ENCODE peak calls at places on chromosome 17, in eight cellular contexts. One of them, this sample, is unnamed. For H3K4me1, the result is how much of the 10 kb centered on the place peaks cover.

GRCh38 chr17:27264068-27264812 is 29.7 kb upstream of the WSB1 start:
- DNase-seq in uterus: no peak
- DNase-seq in psoas muscle: no peak
- DNase-seq in transverse colon: no peak
- DNase-seq in A549: no peak
- DNase-seq in body of pancreas: no peak
- DNase-seq in heart left ventricle: no peak
- DNase-seq in mammary epithelial cell: no peak
- DNase-seq in this sample: no peak

GRCh38 chr17:67440311-67441051 is 63.4 kb downstream of the PITPNC1 start:
- DNase-seq in mammary epithelial cell: no peak
- DNase-seq in heart left ventricle: no peak
- DNase-seq in psoas muscle: no peak
- DNase-seq in uterus: no peak
- DNase-seq in transverse colon: no peak
- DNase-seq in A549: no peak
- DNase-seq in body of pancreas: no peak
- DNase-seq in this sample: no peak

GRCh38 chr17:15920758-15921239 is 24.1 kb upstream of the ADORA2B start:
- DNase-seq in uterus: peak
- DNase-seq in transverse colon: peak
- DNase-seq in body of pancreas: no peak
- DNase-seq in A549: peak
- DNase-seq in heart left ventricle: peak
- DNase-seq in mammary epithelial cell: peak
- DNase-seq in psoas muscle: peak
- DNase-seq in this sample: peak

GRCh38 chr17:59893617-59894100 is 738 bp downstream of the RPS6KB1 start:
- DNase-seq in heart left ventricle: no peak
- DNase-seq in psoas muscle: no peak
- DNase-seq in A549: peak
- DNase-seq in uterus: no peak
- DNase-seq in body of pancreas: no peak
- DNase-seq in transverse colon: no peak
- DNase-seq in mammary epithelial cell: peak
- DNase-seq in this sample: no peak

GRCh38 chr17:28646039-28646754 is 1.2 kb upstream of the BLTP2 start:
- DNase-seq in A549: no peak
- DNase-seq in uterus: no peak
- DNase-seq in heart left ventricle: no peak
- DNase-seq in psoas muscle: no peak
- DNase-seq in transverse colon: peak
- DNase-seq in mammary epithelial cell: no peak
- DNase-seq in body of pancreas: peak
- DNase-seq in this sample: no peak

GRCh38 chr17:4950757-4951204 is at the start of gene ENO3:
- DNase-seq in transverse colon: peak
- DNase-seq in mammary epithelial cell: no peak
- DNase-seq in psoas muscle: peak
- DNase-seq in body of pancreas: no peak
- DNase-seq in heart left ventricle: peak
- DNase-seq in A549: peak
- DNase-seq in uterus: peak
- DNase-seq in this sample: no peak

GRCh38 chr17:81984773-81985410 is 7.5 kb downstream of the ASPSCR1 start:
- DNase-seq in transverse colon: no peak
- DNase-seq in body of pancreas: no peak
- DNase-seq in mammary epithelial cell: no peak
- DNase-seq in psoas muscle: no peak
- DNase-seq in A549: no peak
- DNase-seq in uterus: no peak
- DNase-seq in heart left ventricle: no peak
- DNase-seq in this sample: peak

GRCh38 chr17:80254396-80255241 is 6.0 kb upstream of the RNF213 start:
- DNase-seq in body of pancreas: peak
- DNase-seq in A549: peak
- DNase-seq in mammary epithelial cell: peak
- DNase-seq in uterus: no peak
- DNase-seq in heart left ventricle: no peak
- DNase-seq in transverse colon: peak
- DNase-seq in psoas muscle: no peak
- DNase-seq in this sample: peak

GRCh38 chr17:65557349-65558310 is 3.8 kb downstream of the AXIN2 start:
- DNase-seq in body of pancreas: no peak
- DNase-seq in A549: peak
- DNase-seq in psoas muscle: no peak
- DNase-seq in transverse colon: no peak
- DNase-seq in mammary epithelial cell: no peak
- DNase-seq in heart left ventricle: no peak
- DNase-seq in uterus: no peak
- DNase-seq in this sample: no peak

GRCh38 chr17:50139950-50140885 is 10.3 kb upstream of the SAMD14 start:
- DNase-seq in transverse colon: peak
- DNase-seq in mammary epithelial cell: peak
- DNase-seq in psoas muscle: peak
- DNase-seq in body of pancreas: peak
- DNase-seq in A549: peak
- DNase-seq in heart left ventricle: peak
- DNase-seq in uterus: peak
- DNase-seq in this sample: peak

GRCh38 chr17:77657821-77658220 is 300.7 kb upstream of the TNRC6C start:
- DNase-seq in uterus: no peak
- DNase-seq in A549: no peak
- DNase-seq in heart left ventricle: no peak
- DNase-seq in transverse colon: no peak
- DNase-seq in mammary epithelial cell: no peak
- DNase-seq in body of pancreas: no peak
- DNase-seq in psoas muscle: no peak
- DNase-seq in this sample: no peak

GRCh38 chr17:31254654-31255053 is 42.4 kb downstream of the OMG start:
- DNase-seq in psoas muscle: no peak
- DNase-seq in heart left ventricle: no peak
- DNase-seq in mammary epithelial cell: no peak
- DNase-seq in uterus: no peak
- DNase-seq in transverse colon: no peak
- DNase-seq in A549: no peak
- DNase-seq in body of pancreas: no peak
- DNase-seq in this sample: no peak

GRCh38 chr17:75594499-75595283 is 7.1 kb downstream of the MYO15B start:
- DNase-seq in body of pancreas: no peak
- DNase-seq in heart left ventricle: no peak
- DNase-seq in mammary epithelial cell: no peak
- DNase-seq in A549: no peak
- DNase-seq in transverse colon: no peak
- DNase-seq in psoas muscle: no peak
- DNase-seq in uterus: no peak
- DNase-seq in this sample: peak

GRCh38 chr17:9408381-9408780 is 167.2 kb downstream of the STX8 start:
- DNase-seq in transverse colon: no peak
- DNase-seq in body of pancreas: no peak
- DNase-seq in A549: no peak
- DNase-seq in mammary epithelial cell: peak
- DNase-seq in heart left ventricle: no peak
- DNase-seq in psoas muscle: no peak
- DNase-seq in uterus: no peak
- DNase-seq in this sample: no peak

GRCh38 chr17:10827898-10828552 is 9.9 kb downstream of the PIRT start:
- DNase-seq in body of pancreas: no peak
- DNase-seq in uterus: no peak
- DNase-seq in mammary epithelial cell: no peak
- DNase-seq in psoas muscle: no peak
- DNase-seq in transverse colon: no peak
- DNase-seq in heart left ventricle: no peak
- DNase-seq in A549: no peak
- DNase-seq in this sample: no peak

GRCh38 chr17:11996722-11997146 is 541 bp downstream of the ZNF18 start:
- DNase-seq in psoas muscle: no peak
- DNase-seq in mammary epithelial cell: peak
- DNase-seq in uterus: no peak
- DNase-seq in heart left ventricle: no peak
- DNase-seq in transverse colon: peak
- DNase-seq in body of pancreas: peak
- DNase-seq in A549: peak
- DNase-seq in this sample: peak

GRCh38 chr17:40018211-40019121 is 3.2 kb downstream of the CSF3 start:
- DNase-seq in mammary epithelial cell: no peak
- DNase-seq in uterus: peak
- DNase-seq in heart left ventricle: peak
- DNase-seq in psoas muscle: peak
- DNase-seq in body of pancreas: no peak
- DNase-seq in transverse colon: no peak
- DNase-seq in A549: no peak
- DNase-seq in this sample: no peak
- H3K4me1 ChIP-seq in mammary epithelial cell: half or more
- H3K4me1 ChIP-seq in uterus: half or more
- H3K4me1 ChIP-seq in heart left ventricle: under half
- H3K4me1 ChIP-seq in psoas muscle: half or more
- H3K4me1 ChIP-seq in body of pancreas: under half
- H3K4me1 ChIP-seq in transverse colon: under half
- H3K4me1 ChIP-seq in A549: under half
- H3K4me1 ChIP-seq in this sample: under half

GRCh38 chr17:48469227-48469626 is 39.2 kb upstream of the SKAP1 start:
- DNase-seq in transverse colon: no peak
- DNase-seq in heart left ventricle: no peak
- DNase-seq in mammary epithelial cell: no peak
- DNase-seq in body of pancreas: no peak
- DNase-seq in uterus: no peak
- DNase-seq in A549: no peak
- DNase-seq in psoas muscle: no peak
- DNase-seq in this sample: no peak

GRCh38 chr17:48471807-48472484 is 41.9 kb upstream of the SKAP1 start:
- DNase-seq in A549: no peak
- DNase-seq in body of pancreas: no peak
- DNase-seq in heart left ventricle: no peak
- DNase-seq in mammary epithelial cell: no peak
- DNase-seq in transverse colon: no peak
- DNase-seq in psoas muscle: no peak
- DNase-seq in uterus: no peak
- DNase-seq in this sample: no peak

GRCh38 chr17:48472485-48473281 is 42.7 kb upstream of the SKAP1 start:
- DNase-seq in transverse colon: no peak
- DNase-seq in A549: no peak
- DNase-seq in uterus: no peak
- DNase-seq in heart left ventricle: no peak
- DNase-seq in body of pancreas: no peak
- DNase-seq in mammary epithelial cell: peak
- DNase-seq in psoas muscle: no peak
- DNase-seq in this sample: peak

GRCh38 chr17:48468299-48468698 is 38.3 kb upstream of the SKAP1 start:
- DNase-seq in mammary epithelial cell: no peak
- DNase-seq in uterus: no peak
- DNase-seq in transverse colon: no peak
- DNase-seq in heart left ventricle: no peak
- DNase-seq in psoas muscle: no peak
- DNase-seq in body of pancreas: no peak
- DNase-seq in A549: no peak
- DNase-seq in this sample: no peak

GRCh38 chr17:48470388-48471034 is 40.5 kb upstream of the SKAP1 start:
- DNase-seq in psoas muscle: no peak
- DNase-seq in uterus: no peak
- DNase-seq in body of pancreas: no peak
- DNase-seq in heart left ventricle: no peak
- DNase-seq in A549: no peak
- DNase-seq in mammary epithelial cell: peak
- DNase-seq in transverse colon: no peak
- DNase-seq in this sample: no peak
- TF ChIP-seq CTCF in psoas muscle: no peak
- TF ChIP-seq CTCF in uterus: no peak
- TF ChIP-seq CTCF in body of pancreas: no peak
- TF ChIP-seq CTCF in heart left ventricle: no peak
- TF ChIP-seq CTCF in A549: no peak
- TF ChIP-seq CTCF in mammary epithelial cell: no peak
- TF ChIP-seq CTCF in transverse colon: no peak
- TF ChIP-seq CTCF in this sample: peak

GRCh38 chr17:2705263-2705662 is 6.3 kb downstream of the CLUH start:
- DNase-seq in psoas muscle: no peak
- DNase-seq in A549: no peak
- DNase-seq in body of pancreas: no peak
- DNase-seq in uterus: no peak
- DNase-seq in transverse colon: no peak
- DNase-seq in mammary epithelial cell: no peak
- DNase-seq in heart left ventricle: peak
- DNase-seq in this sample: no peak

GRCh38 chr17:2707721-2708584 is 3.6 kb downstream of the CLUH start:
- DNase-seq in transverse colon: peak
- DNase-seq in A549: peak
- DNase-seq in heart left ventricle: peak
- DNase-seq in psoas muscle: peak
- DNase-seq in body of pancreas: peak
- DNase-seq in mammary epithelial cell: no peak
- DNase-seq in uterus: peak
- DNase-seq in this sample: peak

GRCh38 chr17:2705888-2706795 is 5.4 kb downstream of the CLUH start:
- DNase-seq in A549: no peak
- DNase-seq in psoas muscle: no peak
- DNase-seq in uterus: no peak
- DNase-seq in heart left ventricle: peak
- DNase-seq in mammary epithelial cell: no peak
- DNase-seq in body of pancreas: no peak
- DNase-seq in transverse colon: no peak
- DNase-seq in this sample: peak

GRCh38 chr17:2708585-2709172 is 2.9 kb downstream of the CLUH start:
- DNase-seq in psoas muscle: no peak
- DNase-seq in uterus: no peak
- DNase-seq in body of pancreas: no peak
- DNase-seq in mammary epithelial cell: no peak
- DNase-seq in transverse colon: no peak
- DNase-seq in heart left ventricle: no peak
- DNase-seq in A549: no peak
- DNase-seq in this sample: peak

DNA sequence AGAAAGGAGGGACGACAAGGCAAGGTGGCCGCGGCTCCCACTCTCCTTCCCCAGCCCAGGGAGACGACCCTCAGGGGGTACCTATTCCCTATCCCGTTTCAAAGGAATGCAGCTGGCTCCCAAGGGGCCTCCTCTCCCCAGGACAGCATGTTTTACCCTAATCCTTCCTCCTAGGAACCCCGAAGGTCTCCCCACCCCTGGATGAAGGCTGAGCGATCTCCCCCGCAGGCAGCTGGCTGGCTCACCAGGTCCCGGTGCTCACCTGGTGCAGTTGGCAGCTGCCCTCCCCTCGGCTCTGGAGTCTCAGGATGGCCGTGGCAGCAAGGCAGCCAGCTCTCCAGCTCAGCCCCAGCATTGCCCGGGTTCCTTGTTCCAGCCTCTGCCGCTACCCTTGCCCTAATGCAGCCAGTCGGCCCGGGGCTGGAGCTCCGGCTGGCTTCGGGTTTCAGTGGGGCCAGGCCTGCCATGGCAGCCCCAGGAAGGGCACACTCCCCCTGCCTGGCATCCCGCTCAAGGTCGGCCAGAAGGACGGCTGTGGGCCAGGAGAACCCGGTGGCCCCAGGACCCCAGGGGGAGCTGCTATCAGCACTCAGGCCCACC is 4.6 kb downstream of the CLUH start:
- DNase-seq in transverse colon: no peak
- DNase-seq in heart left ventricle: no peak
- DNase-seq in uterus: no peak
- DNase-seq in psoas muscle: peak
- DNase-seq in A549: no peak
- DNase-seq in body of pancreas: no peak
- DNase-seq in mammary epithelial cell: no peak
- DNase-seq in this sample: peak
- H3K4me1 ChIP-seq in transverse colon: under half
- H3K4me1 ChIP-seq in heart left ventricle: under half
- H3K4me1 ChIP-seq in uterus: under half
- H3K4me1 ChIP-seq in psoas muscle: half or more
- H3K4me1 ChIP-seq in A549: under half
- H3K4me1 ChIP-seq in body of pancreas: half or more
- H3K4me1 ChIP-seq in mammary epithelial cell: under half
- H3K4me1 ChIP-seq in this sample: under half

GRCh38 chr17:48064638-48065037 is 16.5 kb downstream of the NFE2L1 start:
- DNase-seq in mammary epithelial cell: no peak
- DNase-seq in heart left ventricle: no peak
- DNase-seq in psoas muscle: no peak
- DNase-seq in uterus: no peak
- DNase-seq in body of pancreas: no peak
- DNase-seq in A549: no peak
- DNase-seq in transverse colon: no peak
- DNase-seq in this sample: no peak
- TF ChIP-seq CTCF in mammary epithelial cell: no peak
- TF ChIP-seq CTCF in heart left ventricle: no peak
- TF ChIP-seq CTCF in psoas muscle: peak
- TF ChIP-seq CTCF in uterus: no peak
- TF ChIP-seq CTCF in body of pancreas: no peak
- TF ChIP-seq CTCF in A549: no peak
- TF ChIP-seq CTCF in transverse colon: no peak
- TF ChIP-seq CTCF in this sample: no peak

This sample was measured in kidney.